ENCODE peak calls at places on chromosomes 3 and 15, in seven cellular contexts. A is fibroblast of the aortic adventitia, K is GM04504, V is cardiac fibroblast, B is A172, G is memory B cell, J is left cardiac atrium. T is an unnamed sample.

GRCh38 chr3:171658801-171659200 is 151.5 kb downstream of the PLD1 start:
- DNase-seq in A (no peak), K (no peak), V (peak), B (no peak), G (no peak), J (no peak), T (no peak)

GRCh38 chr15:64845183-64845611 is 3.5 kb downstream of the PLEKHO2 start:
- DNase-seq in A (peak), K (no peak), V (no peak), B (no peak), G (no peak), J (peak), T (no peak)

GRCh38 chr3:19216669-19217337 is 68.5 kb downstream of the KCNH8 start:
- DNase-seq in A (no peak), K (no peak), V (no peak), B (no peak), G (no peak), J (peak), T (no peak)

GRCh38 chr15:92618121-92618520 is 37.5 kb downstream of the FAM174B start:
- DNase-seq in A (no peak), K (no peak), V (no peak), B (no peak), G (no peak), J (no peak), T (no peak)

GRCh38 chr15:39621210-39621609 is 40.3 kb downstream of the THBS1 start:
- DNase-seq in A (no peak), K (no peak), V (no peak), B (no peak), G (no peak), J (no peak), T (no peak)

GRCh38 chr3:32707026-32707370 is 22.0 kb downstream of the CNOT10 start:
- DNase-seq in A (no peak), K (no peak), V (no peak), B (no peak), G (no peak), J (no peak), T (no peak)

GRCh38 chr3:43968465-43968864 is 273.2 kb upstream of the TOPAZ1 start:
- DNase-seq in A (no peak), K (no peak), V (no peak), B (no peak), G (no peak), J (no peak), T (no peak)

GRCh38 chr15:39397883-39398282 is 183.0 kb upstream of the THBS1 start:
- DNase-seq in A (no peak), K (no peak), V (no peak), B (no peak), G (no peak), J (no peak), T (no peak)

GRCh38 chr3:55549172-55549571 is 62.1 kb upstream of the WNT5A start:
- DNase-seq in A (peak), K (peak), V (no peak), B (no peak), G (no peak), J (no peak), T (no peak)

GRCh38 chr3:11282250-11283125 is 10.3 kb downstream of the ATG7 start:
- DNase-seq in A (peak), K (no peak), V (no peak), B (no peak), G (no peak), J (no peak), T (no peak)

GRCh38 chr15:61989698-61990097 is 70.5 kb downstream of the VPS13C start:
- DNase-seq in A (no peak), K (no peak), V (peak), B (no peak), G (no peak), J (no peak), T (no peak)

GRCh38 chr3:146134348-146135117 is 26.5 kb downstream of the PLOD2 start:
- DNase-seq in A (no peak), K (no peak), V (no peak), B (no peak), G (no peak), J (no peak), T (no peak)

GRCh38 chr3:20051123-20051806 is 11.0 kb downstream of the KAT2B start:
- DNase-seq in A (no peak), K (no peak), V (no peak), B (no peak), G (no peak), J (no peak), T (no peak)

GRCh38 chr3:167559922-167560321 is 86.1 kb upstream of the SERPINI2 start:
- DNase-seq in A (no peak), K (no peak), V (no peak), B (no peak), G (no peak), J (no peak), T (no peak)

GRCh38 chr3:194285024-194285858 is 65.9 kb downstream of the CPN2 start:
- DNase-seq in A (peak), K (no peak), V (peak), B (peak), G (no peak), J (no peak), T (no peak)

GRCh38 chr3:111428301-111428700 is 113.7 kb upstream of the CD96 start:
- DNase-seq in A (no peak), K (no peak), V (no peak), B (no peak), G (no peak), J (no peak), T (no peak)

GRCh38 chr15:96887730-96888129 is 557.2 kb downstream of the NR2F2 start:
- DNase-seq in A (no peak), K (no peak), V (peak), B (peak), G (no peak), J (no peak), T (no peak)

GRCh38 chr3:123028233-123028828 is 768 bp upstream of the SEMA5B start:
- DNase-seq in A (peak), K (peak), V (peak), B (peak), G (peak), J (peak), T (no peak)

GRCh38 chr3:143201066-143201465 is 81.5 kb downstream of the CHST2 start:
- DNase-seq in A (no peak), K (no peak), V (no peak), B (no peak), G (no peak), J (no peak), T (no peak)

GRCh38 chr3:120182613-120183524 is 88.6 kb upstream of the GSK3B start:
- DNase-seq in A (peak), K (no peak), V (peak), B (peak), G (no peak), J (no peak), T (no peak)

GRCh38 chr15:57586661-57587404 is 4.9 kb upstream of the MYZAP start:
- DNase-seq in A (no peak), K (no peak), V (peak), B (peak), G (no peak), J (no peak), T (no peak)

T was measured in effector CD8-positive, alpha-beta T cell.